ENCODE peak calls at places on chromosomes 2 and 18, in six cellular contexts. S is MM.1S, V is iPS DF 6.9, Q is H1, N is stomach, L is hepatocyte. K is an unnamed sample.

GRCh38 chr2:37635359-37636208 is 35.9 kb downstream of the CDC42EP3 start:
- DNase-seq in Q (no peak), L (peak; percentile 30), N (no peak), S (no peak), V (no peak), K (no peak)

GRCh38 chr2:84458436-84459027 is 548 bp downstream of the SUCLG1 start:
- DNase-seq in S (peak; percentile 9), V (no peak), L (peak; percentile 30), Q (no peak), N (no peak), K (peak; percentile 34)

GRCh38 chr18:7904529-7904928 is 337.4 kb downstream of the PTPRM start:
- DNase-seq in N (no peak), V (no peak), S (no peak), L (no peak), Q (no peak), K (no peak)

GRCh38 chr2:40716879-40717278 is 265.0 kb upstream of the SLC8A1 start:
- DNase-seq in V (no peak), Q (no peak), S (no peak), L (peak; percentile 4), N (no peak), K (no peak)

GRCh38 chr18:36887055-36887570 is 58.2 kb downstream of the KIAA1328 start:
- DNase-seq in L (no peak), V (no peak), S (no peak), Q (no peak), N (no peak), K (no peak)

GRCh38 chr18:48946329-48946835 is 4.4 kb downstream of the SMAD7 start:
- DNase-seq in N (peak; percentile 69), Q (no peak), L (no peak), S (peak; percentile 38), V (no peak), K (peak; percentile 84)

GRCh38 chr18:31325051-31325450 is 7.1 kb downstream of the DSG1 start:
- DNase-seq in V (no peak), N (no peak), Q (no peak), L (peak; percentile 22), S (no peak), K (no peak)

GRCh38 chr2:172305066-172305465 is 122.3 kb upstream of the ITGA6 start:
- DNase-seq in S (no peak), N (no peak), V (no peak), Q (no peak), L (no peak), K (peak; percentile 51)

GRCh38 chr2:46306988-46307655 is 9.9 kb downstream of the EPAS1 start:
- DNase-seq in Q (no peak), S (no peak), N (no peak), L (no peak), V (no peak), K (no peak)

GRCh38 chr2:152920846-152921245 is 202.4 kb downstream of the ARL6IP6 start:
- DNase-seq in S (no peak), L (peak; percentile 9), N (no peak), V (no peak), Q (no peak), K (no peak)

GRCh38 chr2:151204720-151205119 is 56.9 kb downstream of the RBM43 start:
- DNase-seq in Q (no peak), V (no peak), L (no peak), S (no peak), N (no peak), K (no peak)

DNA sequence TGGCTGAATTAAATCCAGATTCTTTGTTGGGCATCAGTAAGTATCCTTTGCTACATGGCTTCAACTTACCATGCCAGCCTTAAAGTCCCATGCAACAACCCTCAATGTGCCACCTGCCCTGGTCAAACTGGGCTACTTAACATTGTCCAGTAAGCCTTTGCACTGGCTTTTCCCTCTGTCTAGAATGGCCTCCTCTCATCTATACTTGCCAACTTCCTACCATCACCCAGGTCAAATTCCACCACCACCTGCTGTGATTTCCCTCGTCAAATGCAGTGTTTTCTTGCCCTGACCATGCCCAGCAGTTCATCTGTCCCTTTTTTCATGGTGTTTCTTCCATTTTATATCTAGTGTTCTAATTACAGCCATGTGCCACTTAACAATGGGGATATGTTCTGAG is 5.7 kb downstream of the KLHL23 start:
- DNase-seq in Q (no peak), L (no peak), V (no peak), S (no peak), N (no peak), K (no peak)
- H3K36me3 ChIP-seq in Q (peaks cover 64% of the 10 kb centered on the region), L (no peaks in the 10 kb centered on the region), V (peaks cover 9% of the 10 kb centered on the region), S (no peaks in the 10 kb centered on the region), N (no peaks in the 10 kb centered on the region), K (peaks cover 49% of the 10 kb centered on the region)

DNA sequence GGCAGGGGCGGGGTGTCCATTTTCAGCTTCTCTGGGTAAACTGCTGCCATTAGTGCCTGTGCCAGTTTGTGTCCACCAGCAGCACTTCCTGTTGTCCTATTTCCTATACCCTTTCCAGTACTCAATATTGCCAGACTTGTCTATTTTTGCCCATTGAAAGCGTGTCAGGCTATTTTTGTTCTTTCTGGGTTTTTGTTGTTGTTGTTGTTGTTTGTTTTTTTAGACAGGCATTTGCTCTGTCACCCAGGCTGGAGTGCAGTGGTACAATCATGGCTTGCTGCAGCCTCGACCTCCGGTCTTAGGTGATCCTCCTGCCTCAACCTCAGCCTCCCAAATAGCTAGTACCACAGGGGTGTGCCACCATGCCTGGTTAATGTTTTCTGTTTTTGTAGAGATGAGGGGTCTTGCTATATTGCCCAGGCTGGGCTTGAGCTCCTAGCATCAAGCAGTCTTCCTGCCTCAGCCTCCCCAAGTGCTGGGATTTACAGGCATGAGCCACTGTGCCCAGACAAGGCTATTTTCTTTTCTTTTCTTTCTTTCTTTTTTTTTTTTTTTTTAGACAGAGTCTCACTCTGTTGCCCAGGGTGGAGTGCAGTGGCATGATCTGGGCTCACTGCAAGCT is 8.5 kb downstream of the PRELID3A start:
- DNase-seq in S (no peak), V (no peak), L (no peak), Q (no peak), N (no peak), K (no peak)
- H3K27ac ChIP-seq in S (no peak overlapping the region), V (no peak overlapping the region), L (peak overlapping the region; percentile 31), Q (no peak overlapping the region), N (no peak overlapping the region), K (peak overlapping the region; percentile 70)

GRCh38 chr2:43216629-43217028 is 9.8 kb downstream of the ZFP36L2 start:
- DNase-seq in L (no peak), V (no peak), S (no peak), N (no peak), Q (no peak), K (no peak)
- H3K4me1 ChIP-seq in L (peaks cover 38% of the 10 kb centered on the region), V (peaks cover 12% of the 10 kb centered on the region), S (peaks cover 16% of the 10 kb centered on the region), N (peaks cover 43% of the 10 kb centered on the region), Q (peaks cover 25% of the 10 kb centered on the region), K (peaks cover 22% of the 10 kb centered on the region)

DNA sequence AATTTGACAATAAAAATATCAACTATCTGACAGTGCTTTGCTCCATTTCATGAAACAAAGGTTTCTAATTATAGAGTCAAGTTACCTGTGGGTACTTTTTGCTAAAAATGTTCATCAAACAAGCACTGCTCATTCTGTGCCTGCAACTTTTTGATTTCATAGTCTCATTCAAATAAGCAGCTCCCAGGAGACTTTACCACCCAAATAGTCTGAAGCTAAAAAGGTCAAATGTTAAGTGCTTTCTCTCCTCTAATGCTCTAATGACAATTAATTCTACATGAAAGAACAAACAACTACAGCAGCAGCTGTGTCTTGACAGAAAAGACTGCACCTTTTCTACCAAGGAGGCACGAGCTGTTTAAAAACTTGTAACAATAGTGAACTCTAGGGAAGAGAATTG is 65.3 kb downstream of the CCDC93 start:
- DNase-seq in V (no peak), L (no peak), Q (no peak), N (no peak), S (no peak), K (no peak)
- H3K36me3 ChIP-seq in V (peaks cover 14% of the 10 kb centered on the region), L (no peaks in the 10 kb centered on the region), Q (peaks cover 40% of the 10 kb centered on the region), N (peaks cover 100% of the 10 kb centered on the region), S (peaks cover 4% of the 10 kb centered on the region), K (peaks cover 21% of the 10 kb centered on the region)

DNA sequence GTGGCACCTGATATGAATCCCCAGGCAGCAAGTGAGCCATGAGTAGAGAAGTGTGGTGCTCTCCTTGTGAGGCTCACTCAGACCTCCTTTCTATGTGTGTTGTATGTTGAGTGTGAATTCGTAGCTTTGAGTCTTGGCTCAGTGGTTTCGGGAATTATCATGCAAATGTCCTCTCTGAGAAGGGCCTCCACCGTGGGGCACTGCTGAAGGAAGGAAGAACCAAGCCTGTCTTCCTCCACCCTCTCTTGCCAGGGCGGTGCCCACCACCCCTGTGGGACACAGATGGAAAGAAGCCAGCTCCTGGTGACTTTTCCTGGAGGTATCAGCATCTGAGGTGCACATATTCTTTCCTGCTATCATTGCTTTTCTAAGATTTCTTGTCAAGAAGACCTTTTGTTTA is 156.1 kb downstream of the MYT1L start:
- DNase-seq in S (no peak), Q (no peak), L (no peak), N (no peak), V (no peak), K (no peak)
- H3K27ac ChIP-seq in S (no peak overlapping the region), Q (no peak overlapping the region), L (no peak overlapping the region), N (no peak overlapping the region), V (no peak overlapping the region), K (no peak overlapping the region)

DNA sequence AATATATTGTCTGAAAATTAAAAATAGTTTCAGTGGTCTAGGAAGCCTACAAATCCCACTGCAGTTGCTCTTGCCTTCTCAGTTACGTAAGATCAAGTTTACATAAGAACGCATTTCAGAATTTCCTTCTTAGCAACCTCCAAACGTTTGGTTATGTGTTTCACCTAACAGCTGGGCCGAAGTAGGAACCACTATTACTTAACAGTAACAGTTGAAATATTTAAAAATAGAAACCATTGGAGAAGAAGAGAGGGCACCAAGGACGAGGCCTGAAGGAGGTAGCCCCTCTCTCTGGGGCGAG is 177.8 kb downstream of the HDAC4 start:
- DNase-seq in L (no peak), V (no peak), Q (no peak), N (peak; percentile 4), S (no peak), K (no peak)
- H3K4me1 ChIP-seq in L (peaks cover 65% of the 10 kb centered on the region), V (peaks cover 7% of the 10 kb centered on the region), Q (no peaks in the 10 kb centered on the region), N (peaks cover 66% of the 10 kb centered on the region), S (peaks cover 21% of the 10 kb centered on the region), K (peaks cover 48% of the 10 kb centered on the region)

K was measured in SJCRH30.